ENCODE peak calls at places on chromosome 1, in seven cellular contexts. A is HFF-Myc, J is KG1, M is immature natural killer cell, X is hypothalamus, U is NCI-H345, Z is WTC11. G is an unnamed sample.

GRCh38 chr1:63618001-63618400 is 24.8 kb downstream of the PGM1 start:
- DNase-seq in A (no peak), J (no peak), M (no peak), X (no peak), U (no peak), Z (no peak), G (no peak)

GRCh38 chr1:203559523-203559922 is 65.6 kb downstream of the OPTC start:
- DNase-seq in A (no peak), J (no peak), M (no peak), X (no peak), U (no peak), Z (no peak), G (no peak)

GRCh38 chr1:110309768-110310167 is 29.4 kb upstream of the RBM15 start:
- DNase-seq in A (peak), J (no peak), M (no peak), X (no peak), U (no peak), Z (no peak), G (peak)

GRCh38 chr1:24961961-24962861 is 32.1 kb upstream of the RUNX3 start:
- DNase-seq in A (no peak), J (no peak), M (no peak), X (no peak), U (no peak), Z (peak), G (no peak)

GRCh38 chr1:31605908-31606427 is 11.5 kb upstream of the HCRTR1 start:
- DNase-seq in A (no peak), J (no peak), M (no peak), X (no peak), U (no peak), Z (no peak), G (no peak)

GRCh38 chr1:201139756-201140155 is 12.8 kb upstream of the ASCL5 start:
- DNase-seq in A (no peak), J (no peak), M (no peak), X (no peak), U (no peak), Z (no peak), G (no peak)

GRCh38 chr1:114152211-114153050 is 1.2 kb downstream of the SYT6 start:
- DNase-seq in A (no peak), J (no peak), M (peak), X (no peak), U (peak), Z (peak), G (no peak)

GRCh38 chr1:16978589-16979474 is 1.6 kb downstream of the MFAP2 start:
- DNase-seq in A (peak), J (no peak), M (no peak), X (no peak), U (no peak), Z (no peak), G (no peak)

GRCh38 chr1:20589331-20590312 is 725 bp downstream of the CDA start:
- DNase-seq in A (no peak), J (no peak), M (peak), X (no peak), U (no peak), Z (no peak), G (no peak)

GRCh38 chr1:26828352-26829093 is 2.0 kb downstream of the ZDHHC18 start:
- DNase-seq in A (no peak), J (no peak), M (no peak), X (no peak), U (no peak), Z (no peak), G (no peak)

GRCh38 chr1:85756864-85757263 is 48.6 kb upstream of the ZNHIT6 start:
- DNase-seq in A (no peak), J (no peak), M (no peak), X (no peak), U (no peak), Z (no peak), G (no peak)

GRCh38 chr1:59279651-59280050 is 17.2 kb upstream of the FGGY start:
- DNase-seq in A (no peak), J (no peak), M (no peak), X (no peak), U (no peak), Z (no peak), G (no peak)